ENCODE peak calls at places on chromosomes 11 and 22, in five cellular contexts. Q is fibroblast of lung; V is lower lobe of right lung; K is neural progenitor cell; Y is CD8-positive, alpha-beta T cell. X is an unnamed sample.

GRCh38 chr11:73269353-73270088 is 2.6 kb upstream of the P2RY6 start:
- DNase-seq in Q (no peak), V (peak), K (no peak), Y (no peak), X (no peak)

GRCh38 chr11:65417221-65417701 is 5.3 kb upstream of the NEAT1 start:
- DNase-seq in Q (no peak), V (peak), K (no peak), Y (peak), X (no peak)

GRCh38 chr11:89293966-89294679 is 116.4 kb downstream of the TYR start:
- DNase-seq in Q (peak), V (no peak), K (peak), Y (no peak), X (peak)

GRCh38 chr11:115178705-115179104 is 325.5 kb downstream of the CADM1 start:
- DNase-seq in Q (no peak), V (no peak), K (peak), Y (no peak), X (no peak)

GRCh38 chr22:46763051-46763705 is 728 bp downstream of the TBC1D22A start:
- DNase-seq in Q (peak), V (peak), K (no peak), Y (peak), X (peak)

GRCh38 chr11:115579181-115579825 is 75.1 kb upstream of the CADM1 start:
- DNase-seq in Q (no peak), V (no peak), K (no peak), Y (no peak), X (no peak)

GRCh38 chr11:12826441-12826840 is 152.2 kb downstream of the TEAD1 start:
- DNase-seq in Q (no peak), V (no peak), K (no peak), Y (no peak), X (no peak)

GRCh38 chr22:25334091-25334490 is 114.7 kb downstream of the CRYBB2 start:
- DNase-seq in Q (peak), V (no peak), K (peak), Y (peak), X (peak)

GRCh38 chr11:122748968-122749687 is 89.2 kb upstream of the CRTAM start:
- DNase-seq in Q (peak), V (no peak), K (no peak), Y (peak), X (peak)

GRCh38 chr11:127643659-127644058 is 643.1 kb upstream of the KIRREL3 start:
- DNase-seq in Q (no peak), V (no peak), K (no peak), Y (no peak), X (no peak)

GRCh38 chr11:110044226-110044968 is 48.8 kb upstream of the ZC3H12C start:
- DNase-seq in Q (no peak), V (no peak), K (no peak), Y (no peak), X (no peak)

GRCh38 chr11:93089474-93090102 is 108.2 kb downstream of the SLC36A4 start:
- DNase-seq in Q (peak), V (no peak), K (peak), Y (no peak), X (peak)

GRCh38 chr11:76206327-76207081 is at the start of gene WNT11:
- DNase-seq in Q (peak), V (peak), K (peak), Y (peak), X (no peak)

GRCh38 chr11:62324738-62325556 is 12.3 kb upstream of the ASRGL1 start:
- DNase-seq in Q (peak), V (peak), K (peak), Y (peak), X (peak)

GRCh38 chr22:31243339-31244043 is 31.4 kb downstream of the LIMK2 start:
- DNase-seq in Q (no peak), V (no peak), K (no peak), Y (no peak), X (no peak)

GRCh38 chr22:23787910-23788309 is 1.1 kb downstream of the SMARCB1 start:
- DNase-seq in Q (no peak), V (peak), K (peak), Y (no peak), X (no peak)

GRCh38 chr11:3109921-3110706 is 52.9 kb upstream of the CARS1 start:
- DNase-seq in Q (peak), V (peak), K (peak), Y (peak), X (peak)

GRCh38 chr22:21942407-21942895 is 10.2 kb downstream of the PPM1F start:
- DNase-seq in Q (peak), V (peak), K (no peak), Y (no peak), X (peak)

GRCh38 chr11:10480026-10480425 is 25.0 kb downstream of the AMPD3 start:
- DNase-seq in Q (no peak), V (no peak), K (no peak), Y (no peak), X (no peak)

GRCh38 chr22:41116342-41116741 is 23.9 kb downstream of the EP300 start:
- DNase-seq in Q (no peak), V (no peak), K (no peak), Y (no peak), X (no peak)

GRCh38 chr11:34002420-34002819 is 49.1 kb upstream of the CAPRIN1 start:
- DNase-seq in Q (no peak), V (no peak), K (no peak), Y (no peak), X (no peak)

GRCh38 chr11:125262194-125262824 is 97.8 kb downstream of the PKNOX2 start:
- DNase-seq in Q (no peak), V (no peak), K (peak), Y (no peak), X (no peak)

GRCh38 chr11:27497284-27497866 is 9.2 kb downstream of the LIN7C start:
- DNase-seq in Q (peak), V (no peak), K (no peak), Y (no peak), X (peak)
- H3K4me3 ChIP-seq in Q (no peak), V (no peak), K (no peak), Y (no peak), X (no peak)

GRCh38 chr11:102518296-102519094 is 12.1 kb downstream of the MMP7 start:
- DNase-seq in Q (peak), V (no peak), K (peak), Y (no peak), X (no peak)
- TF ChIP-seq CTCF in Q (no peak), V (no peak), K (peak), Y (no peak), X (peak)

GRCh38 chr11:42473116-42473515 is 838.7 kb upstream of the API5 start:
- DNase-seq in Q (no peak), V (no peak), K (no peak), Y (no peak), X (no peak)
- H3K4me3 ChIP-seq in Q (no peak), V (no peak), K (no peak), Y (no peak), X (no peak)

DNA sequence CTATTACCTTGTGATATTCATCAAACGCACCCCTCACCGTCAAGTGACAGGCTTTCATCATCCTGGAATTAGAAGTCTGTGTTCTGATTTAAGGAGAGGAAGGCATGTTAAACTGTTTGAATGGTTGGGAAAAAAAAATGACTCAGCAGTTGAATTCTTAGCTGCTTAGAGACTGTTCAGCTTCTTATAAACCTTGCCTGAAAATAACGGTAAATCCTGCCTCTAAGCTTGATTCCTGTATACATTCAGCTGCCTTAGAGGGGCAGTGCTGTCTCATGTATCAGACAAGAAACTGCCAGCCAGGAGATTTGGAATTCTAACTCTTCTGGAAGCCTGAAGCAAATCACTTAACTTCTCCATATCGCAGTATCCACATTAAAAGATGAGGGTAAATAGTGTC is 437.4 kb downstream of the JRKL start:
- DNase-seq in Q (peak), V (no peak), K (peak), Y (no peak), X (peak)
- TF ChIP-seq CTCF in Q (peak), V (peak), K (peak), Y (no peak), X (peak)

DNA sequence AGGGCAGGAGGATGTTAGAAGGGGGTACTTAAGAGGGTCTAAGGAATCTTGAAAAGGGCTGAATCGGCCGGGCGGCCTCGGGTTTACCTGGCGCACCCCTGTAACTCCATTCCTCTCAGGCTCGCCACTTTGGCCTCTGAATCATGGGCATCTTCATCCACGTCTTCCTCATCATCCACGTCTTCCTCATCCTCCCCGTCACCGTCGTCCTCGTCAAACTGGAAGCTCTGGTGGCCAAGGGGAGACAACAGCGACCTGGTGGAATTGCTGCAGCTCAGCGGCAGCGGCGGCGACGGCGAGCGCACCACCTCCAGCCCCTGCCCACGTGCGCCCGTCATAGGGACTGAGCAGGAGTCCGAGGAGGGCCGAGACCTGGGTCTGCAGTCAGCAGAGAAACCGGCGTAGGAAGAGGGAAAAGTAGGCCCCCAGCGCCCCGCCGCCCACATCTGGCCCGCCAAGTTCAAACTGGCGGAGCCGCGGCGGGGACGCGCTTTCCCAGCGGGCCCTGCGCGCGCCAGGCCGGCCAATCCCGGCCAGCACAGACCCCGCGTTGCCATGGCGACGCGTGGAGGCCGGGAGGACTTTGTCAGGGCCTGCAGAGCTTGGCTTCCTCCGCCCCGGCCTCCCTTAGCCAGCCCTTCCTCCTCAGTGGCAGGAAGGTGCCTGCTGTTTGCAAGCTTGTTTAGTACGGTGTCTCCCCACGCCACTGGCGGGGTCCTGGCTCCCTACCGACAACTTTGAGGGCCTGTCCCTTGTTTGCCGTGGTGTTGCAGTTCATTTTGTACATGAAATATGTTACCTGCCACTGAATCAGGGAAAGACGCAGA is at the start of gene CCDC34:
- DNase-seq in Q (peak), V (peak), K (peak), Y (peak), X (peak)
- H3K4me3 ChIP-seq in Q (peak), V (peak), K (peak), Y (peak), X (peak)

DNA sequence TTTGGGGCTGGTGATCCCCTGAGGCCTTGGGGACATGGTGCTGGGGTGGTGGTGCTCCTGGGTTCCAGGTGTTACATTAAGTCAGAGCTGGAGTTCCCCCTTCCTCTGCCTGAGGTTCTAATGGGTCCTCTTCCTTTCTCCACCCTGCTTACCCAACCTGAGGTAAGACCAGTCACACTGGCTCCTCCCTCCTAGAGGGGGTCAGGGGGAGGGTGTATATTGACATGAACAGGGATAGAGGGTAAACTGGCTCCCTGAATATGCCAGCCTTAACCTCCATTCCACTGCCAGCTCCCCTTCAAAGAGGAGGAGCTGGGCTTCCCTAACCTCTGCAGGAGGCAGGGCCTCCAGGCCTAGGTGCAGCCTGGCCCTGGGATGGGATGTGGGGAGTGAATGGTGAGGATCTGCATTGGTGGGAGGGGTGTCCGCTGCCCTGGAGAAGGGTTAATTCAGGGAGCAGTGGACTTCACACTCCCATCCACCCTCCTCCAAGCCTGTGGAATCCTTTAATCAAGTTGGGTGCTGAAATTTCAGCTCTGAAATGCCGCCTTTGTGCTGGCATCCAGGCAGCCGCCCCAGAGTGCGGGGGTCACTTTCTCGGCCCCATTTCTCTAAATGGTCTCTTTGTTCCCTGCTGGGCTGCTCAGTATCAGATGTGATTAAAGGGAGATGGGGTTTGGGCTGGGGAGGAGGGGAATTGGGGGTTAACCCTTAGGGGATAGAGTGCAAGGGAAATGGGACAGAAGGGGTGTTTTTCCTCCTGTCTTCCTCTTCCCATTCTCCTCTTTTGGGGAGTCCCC is 15.2 kb downstream of the POLR2F start:
- DNase-seq in Q (no peak), V (no peak), K (no peak), Y (no peak), X (no peak)
- TF ChIP-seq CTCF in Q (no peak), V (no peak), K (no peak), Y (no peak), X (no peak)

GRCh38 chr11:66492161-66492865 is 12.1 kb downstream of the DPP3 start:
- DNase-seq in Q (no peak), V (no peak), K (no peak), Y (no peak), X (no peak)
- H3K4me3 ChIP-seq in Q (no peak), V (no peak), K (no peak), Y (no peak), X (no peak)

DNA sequence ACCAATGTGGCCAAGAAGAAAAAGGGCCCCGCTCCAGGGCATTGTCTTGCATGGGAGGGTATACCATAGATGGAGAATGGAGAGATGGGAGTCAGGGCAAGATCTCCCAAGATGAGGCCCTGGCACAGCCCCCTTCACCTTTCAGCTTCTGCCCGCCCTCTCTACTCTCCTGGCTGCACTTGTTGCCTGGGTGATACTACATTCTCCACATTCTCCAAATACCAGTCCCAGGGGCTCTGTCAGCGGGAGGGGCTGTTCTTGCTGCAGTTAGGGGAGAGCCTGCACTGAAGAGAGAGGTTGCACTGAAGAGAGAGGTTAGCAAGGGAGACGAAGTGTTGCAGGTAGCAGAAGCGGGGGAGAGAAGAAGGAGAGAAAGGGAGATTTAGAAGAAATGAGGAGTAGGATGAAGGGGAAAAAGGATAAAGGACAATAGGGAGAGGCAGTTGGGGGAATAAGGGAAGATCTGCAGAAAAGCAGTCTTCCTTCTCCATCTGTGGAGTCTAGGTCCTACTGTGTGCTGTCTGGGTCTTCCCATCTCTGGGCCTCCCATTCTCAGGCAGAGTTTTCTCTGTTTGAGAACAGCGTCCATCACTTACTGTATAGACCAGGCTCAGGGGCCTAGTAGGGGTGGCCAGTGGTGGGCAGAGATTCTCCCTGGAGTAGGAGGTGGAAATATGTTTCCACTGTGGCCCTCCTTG is 8.0 kb downstream of the PHLDB1 start:
- DNase-seq in Q (no peak), V (peak), K (peak), Y (no peak), X (no peak)
- TF ChIP-seq CTCF in Q (no peak), V (no peak), K (no peak), Y (no peak), X (no peak)